ENCODE peak calls at places on chromosomes 3 and 15, in seven cellular contexts. Q is fibroblast of lung, W is neuronal stem cell, T is A549, H is IMR-90, J is DND-41, P is fibroblast of the aortic adventitia. B is an unnamed sample.

GRCh38 chr15:64014995-64015394 is 31.3 kb downstream of the DAPK2 start:
- DNase-seq in Q (no peak), H (no peak), W (no peak), J (no peak), T (no peak), P (no peak), B (no peak)

GRCh38 chr15:65026756-65027155 is 2.7 kb downstream of the MTFMT start:
- DNase-seq in Q (no peak), J (no peak), W (no peak), H (no peak), T (no peak), P (no peak), B (no peak)

GRCh38 chr15:61822511-61822910 is 237.7 kb downstream of the VPS13C start:
- DNase-seq in J (no peak), Q (no peak), P (no peak), H (no peak), W (no peak), T (no peak), B (no peak)

GRCh38 chr3:14143271-14143605 is 18.4 kb downstream of the TMEM43 start:
- DNase-seq in H (peak; percentile 52), W (no peak), Q (no peak), P (peak; percentile 68), J (no peak), T (no peak), B (no peak)

GRCh38 chr3:183844606-183845005 is 19.2 kb upstream of the MAP6D1 start:
- DNase-seq in Q (peak; percentile 85), P (peak; percentile 76), T (no peak), J (no peak), H (peak; percentile 92), W (no peak), B (peak; percentile 49)

GRCh38 chr15:38705421-38706219 is 141.0 kb upstream of the RASGRP1 start:
- DNase-seq in H (no peak), J (no peak), Q (no peak), W (no peak), T (no peak), P (no peak), B (no peak)

GRCh38 chr3:100032262-100032661 is 82.0 kb downstream of the FILIP1L start:
- DNase-seq in T (no peak), H (peak; percentile 90), Q (peak; percentile 67), W (no peak), P (peak; percentile 95), J (no peak), B (peak; percentile 31)

GRCh38 chr15:95839367-95839782 is 491.1 kb upstream of the NR2F2 start:
- DNase-seq in P (peak; percentile 19), W (no peak), H (no peak), T (no peak), J (no peak), Q (no peak), B (no peak)

GRCh38 chr3:124761250-124761796 is 31.1 kb downstream of the UMPS start:
- DNase-seq in J (peak; percentile 73), T (peak; percentile 68), H (peak; percentile 89), W (peak; percentile 68), P (peak; percentile 97), Q (peak; percentile 88), B (peak; percentile 54)

GRCh38 chr3:104805042-104805441 is 561.7 kb upstream of the ALCAM start:
- DNase-seq in W (no peak), H (no peak), Q (no peak), P (no peak), J (no peak), T (no peak), B (no peak)

GRCh38 chr3:195286115-195286872 is 15.3 kb upstream of the XXYLT1 start:
- DNase-seq in H (peak; percentile 88), Q (peak; percentile 91), W (no peak), P (peak; percentile 78), T (no peak), J (no peak), B (peak; percentile 35)

DNA sequence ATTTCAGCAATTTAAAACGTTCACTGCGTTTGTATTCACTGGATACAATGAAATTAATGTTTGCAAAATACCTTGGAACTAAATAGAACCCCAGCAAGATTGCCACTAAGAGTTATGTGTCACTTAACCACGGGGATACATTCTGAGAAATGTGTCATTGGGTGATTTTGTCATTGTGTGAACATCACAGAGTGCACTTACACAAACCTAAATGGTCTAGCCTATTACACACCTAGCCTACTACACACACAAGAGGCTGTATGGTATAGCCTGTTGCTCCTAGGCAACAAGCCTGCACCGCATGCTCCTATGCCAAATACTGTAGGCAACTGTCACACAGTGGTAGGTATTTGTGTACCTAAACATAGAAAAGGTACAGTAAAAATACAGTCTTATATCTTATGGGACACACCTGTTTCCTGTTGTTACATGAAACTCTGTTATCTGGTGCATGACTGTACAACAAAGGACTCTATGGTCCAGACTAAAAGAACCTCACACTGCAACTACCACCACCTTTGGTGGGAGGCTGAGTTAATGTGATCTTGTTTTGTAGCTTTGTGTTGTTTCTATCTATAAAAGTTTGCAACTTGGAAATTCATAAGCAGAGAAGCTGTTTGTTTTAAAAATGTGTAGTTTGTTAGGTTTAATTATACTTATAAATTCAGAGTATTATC is 92.2 kb upstream of the NTRK3 start:
- DNase-seq in J (no peak), Q (no peak), P (no peak), W (no peak), T (no peak), H (no peak), B (no peak)
- H3K4me3 ChIP-seq in J (no peak overlapping the region), Q (no peak overlapping the region), P (no peak overlapping the region), W (no peak overlapping the region), T (no peak overlapping the region), H (no peak overlapping the region), B (no peak overlapping the region)

GRCh38 chr15:34609102-34609501 is 25.7 kb upstream of the GOLGA8B start:
- DNase-seq in T (no peak), Q (no peak), H (no peak), P (no peak), W (no peak), J (no peak), B (no peak)
- H3K4me3 ChIP-seq in T (no peak overlapping the region), Q (no peak overlapping the region), H (no peak overlapping the region), P (no peak overlapping the region), W (no peak overlapping the region), J (no peak overlapping the region), B (no peak overlapping the region)

GRCh38 chr3:32472716-32473115 is 29.9 kb downstream of the CMTM6 start:
- DNase-seq in J (no peak), Q (no peak), W (no peak), P (no peak), H (no peak), T (no peak), B (no peak)

GRCh38 chr3:32469151-32469874 is 33.3 kb downstream of the CMTM6 start:
- DNase-seq in T (no peak), P (no peak), Q (no peak), W (no peak), H (no peak), J (no peak), B (no peak)

GRCh38 chr3:32470362-32470761 is 32.3 kb downstream of the CMTM6 start:
- DNase-seq in T (no peak), Q (no peak), J (no peak), P (no peak), W (no peak), H (no peak), B (peak; percentile 19)

DNA sequence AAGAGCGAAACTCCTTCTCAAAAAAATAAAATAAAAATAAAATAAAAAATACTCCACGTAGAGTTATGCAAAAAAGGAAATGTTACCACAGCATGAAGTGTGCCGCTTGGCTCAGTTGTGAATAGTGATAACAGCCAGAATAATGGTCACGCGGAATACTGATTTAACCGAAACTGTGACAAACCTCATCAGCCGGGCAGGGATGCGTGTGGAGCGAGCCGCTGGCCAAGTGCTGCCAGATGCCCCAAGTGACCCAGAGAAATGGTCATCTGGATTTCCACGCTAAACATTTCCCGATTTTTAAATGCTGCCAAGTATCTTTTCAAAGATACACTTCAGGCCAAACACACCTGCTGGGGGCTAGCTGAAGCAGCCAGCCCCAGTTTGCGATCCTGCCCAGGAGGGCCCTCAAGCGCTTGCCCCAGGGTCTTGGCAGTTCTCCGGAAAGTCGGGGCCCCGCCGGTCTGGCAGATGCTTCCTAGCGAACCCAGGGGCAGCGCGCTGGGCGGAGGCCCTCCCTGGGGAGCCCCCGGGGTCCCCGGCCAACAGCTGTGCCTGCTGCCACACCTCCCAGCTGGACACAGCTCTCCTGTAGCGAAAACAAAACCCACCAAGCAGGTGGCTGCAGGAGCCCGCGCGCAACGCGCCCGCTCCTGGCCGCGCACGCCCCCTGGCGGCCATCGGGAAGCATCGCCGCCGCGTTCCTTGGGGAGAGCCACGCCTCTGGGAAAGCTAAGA is 35.1 kb downstream of the CMTM6 start:
- DNase-seq in P (peak; percentile 59), W (peak; percentile 73), H (peak; percentile 52), T (peak; percentile 82), J (peak; percentile 76), Q (peak; percentile 56), B (no peak)
- H3K4me3 ChIP-seq in P (peak overlapping the region; percentile 9), W (no peak overlapping the region), H (no peak overlapping the region), T (no peak overlapping the region), J (peak overlapping the region; percentile 5), Q (no peak overlapping the region), B (no peak overlapping the region)

GRCh38 chr3:7204848-7205156 is 343.9 kb downstream of the GRM7 start:
- DNase-seq in W (no peak), H (no peak), J (no peak), P (no peak), Q (no peak), T (no peak), B (no peak)

GRCh38 chr3:7207928-7208327 is 347.0 kb downstream of the GRM7 start:
- DNase-seq in Q (no peak), H (no peak), T (no peak), J (no peak), P (no peak), W (no peak), B (no peak)

GRCh38 chr3:7207092-7207491 is 346.2 kb downstream of the GRM7 start:
- DNase-seq in P (no peak), W (no peak), Q (no peak), H (no peak), T (no peak), J (no peak), B (no peak)

GRCh38 chr3:7203969-7204847 is 343.3 kb downstream of the GRM7 start:
- DNase-seq in H (no peak), W (no peak), Q (no peak), J (no peak), T (no peak), P (no peak), B (no peak)

GRCh38 chr3:7205535-7206331 is 344.8 kb downstream of the GRM7 start:
- DNase-seq in P (no peak), Q (no peak), J (no peak), T (no peak), H (no peak), W (no peak), B (no peak)
- H3K4me3 ChIP-seq in P (no peak overlapping the region), Q (no peak overlapping the region), J (no peak overlapping the region), T (no peak overlapping the region), H (no peak overlapping the region), W (no peak overlapping the region), B (no peak overlapping the region)

GRCh38 chr3:52407779-52408178 is 37.1 kb downstream of the SEMA3G start:
- DNase-seq in J (no peak), W (no peak), P (no peak), T (no peak), Q (no peak), H (no peak), B (no peak)

GRCh38 chr3:52406791-52407510 is 38.0 kb downstream of the SEMA3G start:
- DNase-seq in H (no peak), J (no peak), W (no peak), Q (no peak), P (no peak), T (no peak), B (no peak)

GRCh38 chr3:52406231-52406661 is 38.7 kb downstream of the SEMA3G start:
- DNase-seq in Q (no peak), W (no peak), J (no peak), P (no peak), T (no peak), H (no peak), B (no peak)

GRCh38 chr3:52405601-52406115 is 39.2 kb downstream of the SEMA3G start:
- DNase-seq in P (no peak), Q (no peak), J (no peak), T (no peak), H (no peak), W (no peak), B (no peak)

GRCh38 chr3:52408466-52408865 is 36.4 kb downstream of the SEMA3G start:
- DNase-seq in Q (no peak), H (no peak), T (no peak), J (no peak), W (no peak), P (no peak), B (no peak)
- H3K4me3 ChIP-seq in Q (no peak overlapping the region), H (no peak overlapping the region), T (peak overlapping the region; percentile 99), J (peak overlapping the region; percentile 98), W (no peak overlapping the region), P (peak overlapping the region; percentile 98), B (peak overlapping the region; percentile 85)